ENCODE peak calls at places on chromosomes 11 and 22, in eight cellular contexts. One of them, this sample, is unnamed.

GRCh38 chr11:128448981-128449713 is 138.2 kb downstream of the ETS1 start:
- DNase-seq in EL: no peak
- DNase-seq in lower leg skin: no peak
- DNase-seq in stimulated activated CD4-positive, alpha-beta T cell treated with anti-CD3 and anti-CD28 coated beads, Interleukin-2, amount 100 ng/mL, for 48 hours: no peak
- DNase-seq in GM04504: no peak
- DNase-seq in RPMI7951: peak
- DNase-seq in CD4-positive, alpha-beta T cell: no peak
- DNase-seq in central memory CD4-positive, alpha-beta T cell: no peak
- DNase-seq in this sample: no peak

GRCh38 chr11:65872555-65873279 is at the start of gene EFEMP2:
- DNase-seq in GM04504: no peak
- DNase-seq in RPMI7951: no peak
- DNase-seq in CD4-positive, alpha-beta T cell: no peak
- DNase-seq in EL: peak
- DNase-seq in central memory CD4-positive, alpha-beta T cell: no peak
- DNase-seq in stimulated activated CD4-positive, alpha-beta T cell treated with anti-CD3 and anti-CD28 coated beads, Interleukin-2, amount 100 ng/mL, for 48 hours: no peak
- DNase-seq in lower leg skin: peak
- DNase-seq in this sample: no peak

GRCh38 chr11:64322925-64323260 is 5.0 kb downstream of the PRDX5 start:
- DNase-seq in central memory CD4-positive, alpha-beta T cell: no peak
- DNase-seq in GM04504: no peak
- DNase-seq in EL: no peak
- DNase-seq in RPMI7951: no peak
- DNase-seq in lower leg skin: no peak
- DNase-seq in CD4-positive, alpha-beta T cell: no peak
- DNase-seq in stimulated activated CD4-positive, alpha-beta T cell treated with anti-CD3 and anti-CD28 coated beads, Interleukin-2, amount 100 ng/mL, for 48 hours: no peak
- DNase-seq in this sample: no peak

GRCh38 chr11:33259869-33260268 is 2.7 kb downstream of the HIPK3 start:
- DNase-seq in CD4-positive, alpha-beta T cell: no peak
- DNase-seq in lower leg skin: no peak
- DNase-seq in central memory CD4-positive, alpha-beta T cell: no peak
- DNase-seq in EL: no peak
- DNase-seq in stimulated activated CD4-positive, alpha-beta T cell treated with anti-CD3 and anti-CD28 coated beads, Interleukin-2, amount 100 ng/mL, for 48 hours: no peak
- DNase-seq in RPMI7951: no peak
- DNase-seq in GM04504: no peak
- DNase-seq in this sample: no peak

GRCh38 chr11:118057424-118058145 is 19.3 kb upstream of the TMPRSS4 start:
- DNase-seq in stimulated activated CD4-positive, alpha-beta T cell treated with anti-CD3 and anti-CD28 coated beads, Interleukin-2, amount 100 ng/mL, for 48 hours: no peak
- DNase-seq in lower leg skin: peak
- DNase-seq in EL: no peak
- DNase-seq in CD4-positive, alpha-beta T cell: no peak
- DNase-seq in GM04504: no peak
- DNase-seq in central memory CD4-positive, alpha-beta T cell: no peak
- DNase-seq in RPMI7951: no peak
- DNase-seq in this sample: no peak

GRCh38 chr22:48499456-48500425 is 1327.9 kb downstream of the BRD1 start:
- DNase-seq in stimulated activated CD4-positive, alpha-beta T cell treated with anti-CD3 and anti-CD28 coated beads, Interleukin-2, amount 100 ng/mL, for 48 hours: no peak
- DNase-seq in GM04504: no peak
- DNase-seq in lower leg skin: no peak
- DNase-seq in CD4-positive, alpha-beta T cell: no peak
- DNase-seq in EL: no peak
- DNase-seq in RPMI7951: no peak
- DNase-seq in central memory CD4-positive, alpha-beta T cell: no peak
- DNase-seq in this sample: no peak

GRCh38 chr11:8826145-8826786 is 84.7 kb upstream of the AKIP1 start:
- DNase-seq in lower leg skin: peak
- DNase-seq in stimulated activated CD4-positive, alpha-beta T cell treated with anti-CD3 and anti-CD28 coated beads, Interleukin-2, amount 100 ng/mL, for 48 hours: no peak
- DNase-seq in GM04504: no peak
- DNase-seq in central memory CD4-positive, alpha-beta T cell: no peak
- DNase-seq in EL: peak
- DNase-seq in CD4-positive, alpha-beta T cell: no peak
- DNase-seq in RPMI7951: peak
- DNase-seq in this sample: no peak

GRCh38 chr11:134359646-134360045 is 27.9 kb downstream of the GLB1L2 start:
- DNase-seq in GM04504: no peak
- DNase-seq in lower leg skin: peak
- DNase-seq in central memory CD4-positive, alpha-beta T cell: no peak
- DNase-seq in RPMI7951: no peak
- DNase-seq in stimulated activated CD4-positive, alpha-beta T cell treated with anti-CD3 and anti-CD28 coated beads, Interleukin-2, amount 100 ng/mL, for 48 hours: no peak
- DNase-seq in EL: no peak
- DNase-seq in CD4-positive, alpha-beta T cell: no peak
- DNase-seq in this sample: no peak

GRCh38 chr11:50174189-50174588 is 141.5 kb downstream of the OR4C45 start:
- DNase-seq in lower leg skin: no peak
- DNase-seq in central memory CD4-positive, alpha-beta T cell: no peak
- DNase-seq in RPMI7951: peak
- DNase-seq in EL: no peak
- DNase-seq in stimulated activated CD4-positive, alpha-beta T cell treated with anti-CD3 and anti-CD28 coated beads, Interleukin-2, amount 100 ng/mL, for 48 hours: no peak
- DNase-seq in CD4-positive, alpha-beta T cell: no peak
- DNase-seq in GM04504: peak
- DNase-seq in this sample: no peak

GRCh38 chr11:107653077-107653476 is 58.8 kb downstream of the SLN start:
- DNase-seq in EL: no peak
- DNase-seq in GM04504: no peak
- DNase-seq in lower leg skin: no peak
- DNase-seq in stimulated activated CD4-positive, alpha-beta T cell treated with anti-CD3 and anti-CD28 coated beads, Interleukin-2, amount 100 ng/mL, for 48 hours: no peak
- DNase-seq in RPMI7951: no peak
- DNase-seq in central memory CD4-positive, alpha-beta T cell: no peak
- DNase-seq in CD4-positive, alpha-beta T cell: no peak
- DNase-seq in this sample: no peak

GRCh38 chr11:71364176-71364671 is 84.0 kb downstream of the DHCR7 start:
- DNase-seq in RPMI7951: no peak
- DNase-seq in lower leg skin: no peak
- DNase-seq in GM04504: no peak
- DNase-seq in EL: no peak
- DNase-seq in central memory CD4-positive, alpha-beta T cell: no peak
- DNase-seq in CD4-positive, alpha-beta T cell: no peak
- DNase-seq in stimulated activated CD4-positive, alpha-beta T cell treated with anti-CD3 and anti-CD28 coated beads, Interleukin-2, amount 100 ng/mL, for 48 hours: no peak
- DNase-seq in this sample: no peak

GRCh38 chr11:15893080-15893492 is 463.3 kb downstream of the SOX6 start:
- DNase-seq in CD4-positive, alpha-beta T cell: no peak
- DNase-seq in GM04504: peak
- DNase-seq in central memory CD4-positive, alpha-beta T cell: no peak
- DNase-seq in RPMI7951: no peak
- DNase-seq in lower leg skin: no peak
- DNase-seq in stimulated activated CD4-positive, alpha-beta T cell treated with anti-CD3 and anti-CD28 coated beads, Interleukin-2, amount 100 ng/mL, for 48 hours: no peak
- DNase-seq in EL: peak
- DNase-seq in this sample: no peak

GRCh38 chr11:86741489-86742435 is 58.6 kb upstream of the PRSS23 start:
- DNase-seq in stimulated activated CD4-positive, alpha-beta T cell treated with anti-CD3 and anti-CD28 coated beads, Interleukin-2, amount 100 ng/mL, for 48 hours: no peak
- DNase-seq in lower leg skin: no peak
- DNase-seq in GM04504: no peak
- DNase-seq in EL: peak
- DNase-seq in RPMI7951: peak
- DNase-seq in central memory CD4-positive, alpha-beta T cell: no peak
- DNase-seq in CD4-positive, alpha-beta T cell: no peak
- DNase-seq in this sample: peak

GRCh38 chr11:704799-705645 is 1.0 kb upstream of the EPS8L2 start:
- DNase-seq in EL: no peak
- DNase-seq in RPMI7951: no peak
- DNase-seq in GM04504: no peak
- DNase-seq in central memory CD4-positive, alpha-beta T cell: no peak
- DNase-seq in lower leg skin: no peak
- DNase-seq in CD4-positive, alpha-beta T cell: no peak
- DNase-seq in stimulated activated CD4-positive, alpha-beta T cell treated with anti-CD3 and anti-CD28 coated beads, Interleukin-2, amount 100 ng/mL, for 48 hours: no peak
- DNase-seq in this sample: no peak

GRCh38 chr11:110125632-110126031 is 32.4 kb downstream of the ZC3H12C start:
- DNase-seq in central memory CD4-positive, alpha-beta T cell: no peak
- DNase-seq in CD4-positive, alpha-beta T cell: no peak
- DNase-seq in lower leg skin: no peak
- DNase-seq in RPMI7951: peak
- DNase-seq in EL: peak
- DNase-seq in stimulated activated CD4-positive, alpha-beta T cell treated with anti-CD3 and anti-CD28 coated beads, Interleukin-2, amount 100 ng/mL, for 48 hours: no peak
- DNase-seq in GM04504: no peak
- DNase-seq in this sample: no peak

GRCh38 chr11:10573556-10573955 is 5.1 kb upstream of the LYVE1 start:
- DNase-seq in lower leg skin: no peak
- DNase-seq in RPMI7951: no peak
- DNase-seq in GM04504: no peak
- DNase-seq in central memory CD4-positive, alpha-beta T cell: no peak
- DNase-seq in CD4-positive, alpha-beta T cell: no peak
- DNase-seq in EL: no peak
- DNase-seq in stimulated activated CD4-positive, alpha-beta T cell treated with anti-CD3 and anti-CD28 coated beads, Interleukin-2, amount 100 ng/mL, for 48 hours: no peak
- DNase-seq in this sample: no peak

GRCh38 chr11:115682901-115683300 is 178.7 kb upstream of the CADM1 start:
- DNase-seq in stimulated activated CD4-positive, alpha-beta T cell treated with anti-CD3 and anti-CD28 coated beads, Interleukin-2, amount 100 ng/mL, for 48 hours: no peak
- DNase-seq in GM04504: no peak
- DNase-seq in RPMI7951: no peak
- DNase-seq in lower leg skin: no peak
- DNase-seq in central memory CD4-positive, alpha-beta T cell: no peak
- DNase-seq in EL: peak
- DNase-seq in CD4-positive, alpha-beta T cell: no peak
- DNase-seq in this sample: no peak

GRCh38 chr22:23070418-23071162 is at the start of gene GNAZ:
- DNase-seq in GM04504: no peak
- DNase-seq in CD4-positive, alpha-beta T cell: no peak
- DNase-seq in RPMI7951: no peak
- DNase-seq in stimulated activated CD4-positive, alpha-beta T cell treated with anti-CD3 and anti-CD28 coated beads, Interleukin-2, amount 100 ng/mL, for 48 hours: no peak
- DNase-seq in lower leg skin: peak
- DNase-seq in central memory CD4-positive, alpha-beta T cell: peak
- DNase-seq in EL: peak
- DNase-seq in this sample: no peak

GRCh38 chr11:106986261-106986660 is 32.0 kb downstream of the GUCY1A2 start:
- DNase-seq in GM04504: peak
- DNase-seq in EL: peak
- DNase-seq in stimulated activated CD4-positive, alpha-beta T cell treated with anti-CD3 and anti-CD28 coated beads, Interleukin-2, amount 100 ng/mL, for 48 hours: no peak
- DNase-seq in RPMI7951: peak
- DNase-seq in CD4-positive, alpha-beta T cell: no peak
- DNase-seq in lower leg skin: no peak
- DNase-seq in central memory CD4-positive, alpha-beta T cell: no peak
- DNase-seq in this sample: no peak

GRCh38 chr11:76598426-76598839 is 72.1 kb downstream of the LRRC32 start:
- DNase-seq in central memory CD4-positive, alpha-beta T cell: no peak
- DNase-seq in lower leg skin: no peak
- DNase-seq in stimulated activated CD4-positive, alpha-beta T cell treated with anti-CD3 and anti-CD28 coated beads, Interleukin-2, amount 100 ng/mL, for 48 hours: no peak
- DNase-seq in EL: peak
- DNase-seq in GM04504: no peak
- DNase-seq in RPMI7951: peak
- DNase-seq in CD4-positive, alpha-beta T cell: no peak
- DNase-seq in this sample: no peak

GRCh38 chr11:121895919-121896318 is 220.1 kb downstream of the BLID start:
- DNase-seq in CD4-positive, alpha-beta T cell: no peak
- DNase-seq in lower leg skin: no peak
- DNase-seq in stimulated activated CD4-positive, alpha-beta T cell treated with anti-CD3 and anti-CD28 coated beads, Interleukin-2, amount 100 ng/mL, for 48 hours: no peak
- DNase-seq in central memory CD4-positive, alpha-beta T cell: no peak
- DNase-seq in EL: peak
- DNase-seq in RPMI7951: peak
- DNase-seq in GM04504: peak
- DNase-seq in this sample: no peak

GRCh38 chr22:47837703-47838102 is 1075.3 kb downstream of the TBC1D22A start:
- DNase-seq in lower leg skin: no peak
- DNase-seq in central memory CD4-positive, alpha-beta T cell: no peak
- DNase-seq in GM04504: no peak
- DNase-seq in CD4-positive, alpha-beta T cell: no peak
- DNase-seq in RPMI7951: peak
- DNase-seq in EL: no peak
- DNase-seq in stimulated activated CD4-positive, alpha-beta T cell treated with anti-CD3 and anti-CD28 coated beads, Interleukin-2, amount 100 ng/mL, for 48 hours: no peak
- DNase-seq in this sample: no peak

GRCh38 chr11:20474951-20475517 is 87.5 kb downstream of the PRMT3 start:
- DNase-seq in CD4-positive, alpha-beta T cell: no peak
- DNase-seq in lower leg skin: no peak
- DNase-seq in stimulated activated CD4-positive, alpha-beta T cell treated with anti-CD3 and anti-CD28 coated beads, Interleukin-2, amount 100 ng/mL, for 48 hours: no peak
- DNase-seq in GM04504: no peak
- DNase-seq in EL: no peak
- DNase-seq in RPMI7951: no peak
- DNase-seq in central memory CD4-positive, alpha-beta T cell: no peak
- DNase-seq in this sample: no peak

GRCh38 chr11:33860926-33861325 is 30.9 kb downstream of the LMO2 start:
- DNase-seq in stimulated activated CD4-positive, alpha-beta T cell treated with anti-CD3 and anti-CD28 coated beads, Interleukin-2, amount 100 ng/mL, for 48 hours: no peak
- DNase-seq in CD4-positive, alpha-beta T cell: no peak
- DNase-seq in central memory CD4-positive, alpha-beta T cell: no peak
- DNase-seq in GM04504: no peak
- DNase-seq in lower leg skin: no peak
- DNase-seq in RPMI7951: no peak
- DNase-seq in EL: no peak
- DNase-seq in this sample: no peak

GRCh38 chr11:33197915-33198727 is 36.8 kb upstream of the CSTF3 start:
- DNase-seq in CD4-positive, alpha-beta T cell: no peak
- DNase-seq in GM04504: no peak
- DNase-seq in stimulated activated CD4-positive, alpha-beta T cell treated with anti-CD3 and anti-CD28 coated beads, Interleukin-2, amount 100 ng/mL, for 48 hours: no peak
- DNase-seq in EL: no peak
- DNase-seq in lower leg skin: no peak
- DNase-seq in RPMI7951: no peak
- DNase-seq in central memory CD4-positive, alpha-beta T cell: no peak
- DNase-seq in this sample: no peak

GRCh38 chr11:59769828-59770227 is 14.7 kb downstream of the STX3 start:
- DNase-seq in stimulated activated CD4-positive, alpha-beta T cell treated with anti-CD3 and anti-CD28 coated beads, Interleukin-2, amount 100 ng/mL, for 48 hours: no peak
- DNase-seq in CD4-positive, alpha-beta T cell: no peak
- DNase-seq in lower leg skin: no peak
- DNase-seq in central memory CD4-positive, alpha-beta T cell: no peak
- DNase-seq in GM04504: no peak
- DNase-seq in EL: no peak
- DNase-seq in RPMI7951: no peak
- DNase-seq in this sample: no peak

GRCh38 chr22:27094633-27095308 is 437.4 kb downstream of the MIAT start:
- DNase-seq in CD4-positive, alpha-beta T cell: no peak
- DNase-seq in central memory CD4-positive, alpha-beta T cell: no peak
- DNase-seq in EL: no peak
- DNase-seq in GM04504: peak
- DNase-seq in stimulated activated CD4-positive, alpha-beta T cell treated with anti-CD3 and anti-CD28 coated beads, Interleukin-2, amount 100 ng/mL, for 48 hours: no peak
- DNase-seq in lower leg skin: no peak
- DNase-seq in RPMI7951: peak
- DNase-seq in this sample: no peak

GRCh38 chr11:125871391-125872137 is 15.9 kb upstream of the HYLS1 start:
- DNase-seq in central memory CD4-positive, alpha-beta T cell: no peak
- DNase-seq in lower leg skin: no peak
- DNase-seq in stimulated activated CD4-positive, alpha-beta T cell treated with anti-CD3 and anti-CD28 coated beads, Interleukin-2, amount 100 ng/mL, for 48 hours: peak
- DNase-seq in GM04504: peak
- DNase-seq in EL: peak
- DNase-seq in RPMI7951: peak
- DNase-seq in CD4-positive, alpha-beta T cell: no peak
- DNase-seq in this sample: no peak

GRCh38 chr11:2213890-2214526 is 42.4 kb upstream of the TH start:
- DNase-seq in stimulated activated CD4-positive, alpha-beta T cell treated with anti-CD3 and anti-CD28 coated beads, Interleukin-2, amount 100 ng/mL, for 48 hours: no peak
- DNase-seq in RPMI7951: no peak
- DNase-seq in CD4-positive, alpha-beta T cell: no peak
- DNase-seq in central memory CD4-positive, alpha-beta T cell: no peak
- DNase-seq in lower leg skin: peak
- DNase-seq in EL: no peak
- DNase-seq in GM04504: no peak
- DNase-seq in this sample: no peak

This sample was measured in smooth muscle cell of the brain vasculature.